ENCODE peak calls at places on chromosome 5, in seven cellular contexts. One of them, this sample, is unnamed.

GRCh38 chr5:147935032-147935431 is 28.7 kb upstream of the C5orf46 start:
- DNase-seq in GM12891: no peak
- DNase-seq in GM12892: no peak
- DNase-seq in SK-N-SH: peak
- DNase-seq in HepG2: peak
- DNase-seq in GM12878: no peak
- DNase-seq in K562: no peak
- DNase-seq in this sample: peak

GRCh38 chr5:57779383-57780223 is 297.0 kb upstream of the ACTBL2 start:
- DNase-seq in GM12891: no peak
- DNase-seq in GM12892: no peak
- DNase-seq in SK-N-SH: peak
- DNase-seq in HepG2: peak
- DNase-seq in GM12878: no peak
- DNase-seq in K562: peak
- DNase-seq in this sample: no peak

GRCh38 chr5:95620030-95620869 is at the start of gene GPR150:
- DNase-seq in GM12891: peak
- DNase-seq in GM12892: peak
- DNase-seq in SK-N-SH: peak
- DNase-seq in HepG2: peak
- DNase-seq in GM12878: no peak
- DNase-seq in K562: no peak
- DNase-seq in this sample: no peak

GRCh38 chr5:177371705-177372533 is 12.3 kb upstream of the SLC34A1 start:
- DNase-seq in GM12891: no peak
- DNase-seq in GM12892: no peak
- DNase-seq in SK-N-SH: no peak
- DNase-seq in HepG2: no peak
- DNase-seq in GM12878: no peak
- DNase-seq in K562: no peak
- DNase-seq in this sample: no peak

GRCh38 chr5:12246016-12246415 is 341.8 kb upstream of the CTNND2 start:
- DNase-seq in GM12891: no peak
- DNase-seq in GM12892: no peak
- DNase-seq in SK-N-SH: no peak
- DNase-seq in HepG2: no peak
- DNase-seq in GM12878: no peak
- DNase-seq in K562: no peak
- DNase-seq in this sample: no peak

GRCh38 chr5:72693001-72693442 is 123.4 kb upstream of the TNPO1 start:
- DNase-seq in GM12891: no peak
- DNase-seq in GM12892: no peak
- DNase-seq in SK-N-SH: peak
- DNase-seq in HepG2: no peak
- DNase-seq in GM12878: no peak
- DNase-seq in K562: no peak
- DNase-seq in this sample: no peak

GRCh38 chr5:16741007-16741406 is 124.2 kb upstream of the RETREG1 start:
- DNase-seq in GM12891: no peak
- DNase-seq in GM12892: no peak
- DNase-seq in SK-N-SH: peak
- DNase-seq in HepG2: peak
- DNase-seq in GM12878: no peak
- DNase-seq in K562: no peak
- DNase-seq in this sample: no peak

GRCh38 chr5:108481355-108481931 is 99.5 kb upstream of the FBXL17 start:
- DNase-seq in GM12891: no peak
- DNase-seq in GM12892: no peak
- DNase-seq in SK-N-SH: peak
- DNase-seq in HepG2: peak
- DNase-seq in GM12878: peak
- DNase-seq in K562: peak
- DNase-seq in this sample: no peak

GRCh38 chr5:54320256-54320655 is 9.9 kb upstream of the ARL15 start:
- DNase-seq in GM12891: no peak
- DNase-seq in GM12892: no peak
- DNase-seq in SK-N-SH: no peak
- DNase-seq in HepG2: no peak
- DNase-seq in GM12878: no peak
- DNase-seq in K562: no peak
- DNase-seq in this sample: no peak

GRCh38 chr5:141260458-141261237 is 15.5 kb downstream of the PCDHB15 start:
- DNase-seq in GM12891: no peak
- DNase-seq in GM12892: no peak
- DNase-seq in SK-N-SH: no peak
- DNase-seq in HepG2: no peak
- DNase-seq in GM12878: no peak
- DNase-seq in K562: no peak
- DNase-seq in this sample: no peak

GRCh38 chr5:157197088-157197487 is 16.4 kb downstream of the ITK start:
- DNase-seq in GM12891: no peak
- DNase-seq in GM12892: no peak
- DNase-seq in SK-N-SH: no peak
- DNase-seq in HepG2: no peak
- DNase-seq in GM12878: no peak
- DNase-seq in K562: no peak
- DNase-seq in this sample: no peak

GRCh38 chr5:127664082-127664481 is 15.2 kb downstream of the CTXN3 start:
- DNase-seq in GM12891: no peak
- DNase-seq in GM12892: no peak
- DNase-seq in SK-N-SH: no peak
- DNase-seq in HepG2: no peak
- DNase-seq in GM12878: no peak
- DNase-seq in K562: no peak
- DNase-seq in this sample: no peak

GRCh38 chr5:2919310-2920018 is 168.0 kb upstream of the IRX2 start:
- DNase-seq in GM12891: no peak
- DNase-seq in GM12892: no peak
- DNase-seq in SK-N-SH: no peak
- DNase-seq in HepG2: no peak
- DNase-seq in GM12878: no peak
- DNase-seq in K562: no peak
- DNase-seq in this sample: no peak

DNA sequence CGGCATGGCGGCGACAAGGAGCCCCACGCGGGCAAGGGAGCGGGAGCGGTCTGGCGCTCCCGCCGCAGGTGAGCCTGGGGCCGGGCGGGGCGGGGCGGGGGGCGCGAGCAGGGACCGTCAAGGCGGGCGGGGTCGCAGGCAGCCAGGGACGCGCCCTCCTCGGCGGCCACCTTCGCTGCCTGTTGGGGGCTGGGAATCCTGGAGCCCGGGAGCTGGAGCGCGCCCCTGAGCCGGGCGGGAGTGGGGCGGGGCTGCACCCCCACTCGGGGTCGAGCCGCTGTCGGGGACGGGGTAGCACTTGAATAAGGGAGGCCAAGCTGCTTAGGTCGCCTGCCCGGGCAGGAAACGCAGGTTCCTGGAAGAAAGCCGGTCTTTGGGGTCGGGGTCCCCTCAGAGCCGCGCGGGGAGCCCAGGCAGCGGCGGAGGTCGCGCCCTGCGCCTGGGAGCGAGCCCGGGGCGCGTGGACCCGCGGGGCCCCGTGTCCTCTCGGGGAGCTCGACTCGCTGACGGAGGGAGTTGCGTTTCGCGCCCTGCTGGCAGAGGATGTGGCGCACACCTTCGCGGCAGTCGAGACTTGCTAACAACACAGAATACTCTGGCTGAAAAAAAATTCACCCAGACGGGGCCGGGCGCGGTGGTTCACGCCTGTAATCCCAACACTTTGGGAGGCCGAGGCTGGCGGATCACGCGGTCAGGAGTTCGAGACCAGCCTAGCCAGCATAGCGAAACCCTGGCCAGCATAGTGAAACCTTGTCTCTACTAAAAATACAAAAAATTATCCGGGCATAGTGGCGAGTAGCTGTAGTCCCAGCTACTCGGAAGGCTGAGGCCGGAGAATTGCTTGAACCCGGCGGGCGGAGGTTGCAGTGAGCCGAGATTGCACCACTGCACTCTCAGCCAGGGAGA is 552 bp downstream of the OTULINL start:
- DNase-seq in GM12891: peak
- DNase-seq in GM12892: peak
- DNase-seq in SK-N-SH: peak
- DNase-seq in HepG2: no peak
- DNase-seq in GM12878: no peak
- DNase-seq in K562: no peak
- DNase-seq in this sample: peak
- TF ChIP-seq POLR2AphosphoS5 in GM12891: no peak
- TF ChIP-seq POLR2AphosphoS5 in GM12892: no peak
- TF ChIP-seq POLR2AphosphoS5 in SK-N-SH: no peak
- TF ChIP-seq POLR2AphosphoS5 in HepG2: no peak
- TF ChIP-seq POLR2AphosphoS5 in GM12878: no peak
- TF ChIP-seq POLR2AphosphoS5 in K562: no peak
- TF ChIP-seq POLR2AphosphoS5 in this sample: no peak

GRCh38 chr5:63963080-63963735 is 963 bp upstream of the HTR1A start:
- DNase-seq in GM12891: peak
- DNase-seq in GM12892: no peak
- DNase-seq in SK-N-SH: peak
- DNase-seq in HepG2: peak
- DNase-seq in GM12878: peak
- DNase-seq in K562: peak
- DNase-seq in this sample: no peak
- TF ChIP-seq TAF1 in GM12891: no peak
- TF ChIP-seq TAF1 in GM12892: no peak
- TF ChIP-seq TAF1 in SK-N-SH: no peak
- TF ChIP-seq TAF1 in HepG2: no peak
- TF ChIP-seq TAF1 in GM12878: no peak
- TF ChIP-seq TAF1 in K562: no peak
- TF ChIP-seq TAF1 in this sample: no peak

GRCh38 chr5:106374956-106375355 is 1295.8 kb downstream of the EFNA5 start:
- DNase-seq in GM12891: no peak
- DNase-seq in GM12892: no peak
- DNase-seq in SK-N-SH: no peak
- DNase-seq in HepG2: no peak
- DNase-seq in GM12878: no peak
- DNase-seq in K562: no peak
- DNase-seq in this sample: no peak

GRCh38 chr5:106386287-106386686 is 1284.5 kb downstream of the EFNA5 start:
- DNase-seq in GM12891: no peak
- DNase-seq in GM12892: no peak
- DNase-seq in SK-N-SH: no peak
- DNase-seq in HepG2: no peak
- DNase-seq in GM12878: no peak
- DNase-seq in K562: no peak
- DNase-seq in this sample: no peak

GRCh38 chr5:106376522-106376921 is 1294.2 kb downstream of the EFNA5 start:
- DNase-seq in GM12891: no peak
- DNase-seq in GM12892: no peak
- DNase-seq in SK-N-SH: no peak
- DNase-seq in HepG2: no peak
- DNase-seq in GM12878: no peak
- DNase-seq in K562: no peak
- DNase-seq in this sample: no peak

GRCh38 chr5:106380736-106381135 is 1290.0 kb downstream of the EFNA5 start:
- DNase-seq in GM12891: no peak
- DNase-seq in GM12892: no peak
- DNase-seq in SK-N-SH: no peak
- DNase-seq in HepG2: no peak
- DNase-seq in GM12878: no peak
- DNase-seq in K562: no peak
- DNase-seq in this sample: no peak
- TF ChIP-seq POLR2AphosphoS5 in GM12891: no peak
- TF ChIP-seq POLR2AphosphoS5 in GM12892: no peak
- TF ChIP-seq POLR2AphosphoS5 in SK-N-SH: no peak
- TF ChIP-seq POLR2AphosphoS5 in HepG2: no peak
- TF ChIP-seq POLR2AphosphoS5 in GM12878: no peak
- TF ChIP-seq POLR2AphosphoS5 in K562: no peak
- TF ChIP-seq POLR2AphosphoS5 in this sample: no peak

DNA sequence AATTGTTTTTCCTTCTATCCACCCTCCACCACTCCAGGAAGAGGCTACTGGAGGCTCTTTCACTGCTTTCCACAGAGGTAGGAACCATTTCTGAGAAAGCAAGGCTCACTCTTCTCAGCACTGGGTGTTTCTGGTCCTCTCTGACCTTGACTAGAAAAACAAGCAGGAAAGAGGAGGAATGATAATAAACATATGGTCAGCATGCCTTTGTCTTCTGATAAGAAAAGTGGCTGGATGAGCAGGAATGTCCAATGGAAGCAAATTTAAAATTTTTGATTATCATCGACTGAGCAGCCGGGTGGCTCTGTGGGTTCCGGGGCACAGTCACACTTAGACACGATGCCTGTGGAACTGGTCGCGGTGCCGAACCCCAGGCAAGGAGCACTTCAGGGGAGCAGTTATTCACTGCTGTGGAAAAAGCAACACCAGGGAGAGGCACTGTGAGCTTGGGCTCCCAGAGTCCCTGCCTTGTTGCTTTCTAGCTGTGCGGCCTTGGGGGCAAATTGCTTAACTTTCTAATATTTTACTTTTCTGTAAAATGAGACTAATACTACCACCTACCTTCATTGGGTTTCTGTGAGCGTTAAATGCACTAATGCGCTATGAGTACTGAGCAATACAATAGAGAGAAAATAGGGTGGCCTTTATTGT is 157.0 kb upstream of the LHFPL2 start:
- DNase-seq in GM12891: no peak
- DNase-seq in GM12892: no peak
- DNase-seq in SK-N-SH: peak
- DNase-seq in HepG2: no peak
- DNase-seq in GM12878: no peak
- DNase-seq in K562: no peak
- DNase-seq in this sample: no peak
- TF ChIP-seq TAF1 in GM12891: no peak
- TF ChIP-seq TAF1 in GM12892: no peak
- TF ChIP-seq TAF1 in SK-N-SH: no peak
- TF ChIP-seq TAF1 in HepG2: no peak
- TF ChIP-seq TAF1 in GM12878: no peak
- TF ChIP-seq TAF1 in K562: no peak
- TF ChIP-seq TAF1 in this sample: no peak

GRCh38 chr5:51389582-51390463 is 6.6 kb downstream of the ISL1 start:
- DNase-seq in GM12891: no peak
- DNase-seq in GM12892: no peak
- DNase-seq in SK-N-SH: peak
- DNase-seq in HepG2: no peak
- DNase-seq in GM12878: no peak
- DNase-seq in K562: no peak
- DNase-seq in this sample: no peak
- TF ChIP-seq POLR2AphosphoS5 in GM12891: no peak
- TF ChIP-seq POLR2AphosphoS5 in GM12892: no peak
- TF ChIP-seq POLR2AphosphoS5 in SK-N-SH: no peak
- TF ChIP-seq POLR2AphosphoS5 in HepG2: no peak
- TF ChIP-seq POLR2AphosphoS5 in GM12878: no peak
- TF ChIP-seq POLR2AphosphoS5 in K562: no peak
- TF ChIP-seq POLR2AphosphoS5 in this sample: no peak

This sample was measured in H1.